ENCODE peak calls at places on chromosomes 12 and 14, in four cellular contexts. Z is aorta, M is pancreas, P is mammary epithelial cell. J is an unnamed sample.

GRCh38 chr12:105036937-105037649 is 47.2 kb downstream of the ALDH1L2 start:
- DNase-seq in Z (no peak), M (no peak), P (no peak), J (no peak)

GRCh38 chr14:39398382-39398781 is 33.9 kb downstream of the FBXO33 start:
- DNase-seq in Z (no peak), M (no peak), P (no peak), J (no peak)

GRCh38 chr12:93365616-93366015 is 12.1 kb upstream of the NUDT4 start:
- DNase-seq in Z (no peak), M (no peak), P (no peak), J (no peak)

GRCh38 chr12:131940121-131940520 is 9.6 kb upstream of the EP400 start:
- DNase-seq in Z (no peak), M (no peak), P (no peak), J (peak; percentile 15)

GRCh38 chr12:67217647-67218046 is 51.5 kb upstream of the CAND1 start:
- DNase-seq in Z (no peak), M (no peak), P (no peak), J (no peak)

GRCh38 chr12:42725839-42726238 is 136.3 kb upstream of the PRICKLE1 start:
- DNase-seq in Z (no peak), M (no peak), P (peak; percentile 83), J (no peak)

GRCh38 chr14:69034612-69035262 is 55.6 kb upstream of the ACTN1 start:
- DNase-seq in Z (no peak), M (no peak), P (no peak), J (no peak)

GRCh38 chr14:90611501-90611900 is 204.7 kb downstream of the TTC7B start:
- DNase-seq in Z (no peak), M (no peak), P (no peak), J (no peak)

GRCh38 chr12:46303039-46303666 is 34.3 kb upstream of the SLC38A1 start:
- DNase-seq in Z (no peak), M (peak; percentile 40), P (peak; percentile 53), J (no peak)

GRCh38 chr12:130013771-130014484 is 110.1 kb upstream of the TMEM132D start:
- DNase-seq in Z (no peak), M (peak; percentile 6), P (peak; percentile 11), J (no peak)

GRCh38 chr14:78455896-78456435 is 285.8 kb downstream of the NRXN3 start:
- DNase-seq in Z (no peak), M (no peak), P (no peak), J (no peak)

GRCh38 chr12:72570601-72571000 is 298.4 kb downstream of the TRHDE start:
- DNase-seq in Z (no peak), M (no peak), P (no peak), J (no peak)

GRCh38 chr12:111766608-111767361 is at the start of gene ALDH2:
- DNase-seq in Z (peak; percentile 89), M (peak; percentile 68), P (no peak), J (peak; percentile 83)

GRCh38 chr12:4555804-4556203 is 6.2 kb upstream of the DYRK4 start:
- DNase-seq in Z (no peak), M (no peak), P (peak; percentile 3), J (no peak)

GRCh38 chr14:56224691-56225681 is 106.8 kb downstream of the PELI2 start:
- DNase-seq in Z (no peak), M (peak; percentile 54), P (no peak), J (no peak)

GRCh38 chr12:79294590-79294989 is 396.2 kb downstream of the PAWR start:
- DNase-seq in Z (no peak), M (no peak), P (no peak), J (no peak)

DNA sequence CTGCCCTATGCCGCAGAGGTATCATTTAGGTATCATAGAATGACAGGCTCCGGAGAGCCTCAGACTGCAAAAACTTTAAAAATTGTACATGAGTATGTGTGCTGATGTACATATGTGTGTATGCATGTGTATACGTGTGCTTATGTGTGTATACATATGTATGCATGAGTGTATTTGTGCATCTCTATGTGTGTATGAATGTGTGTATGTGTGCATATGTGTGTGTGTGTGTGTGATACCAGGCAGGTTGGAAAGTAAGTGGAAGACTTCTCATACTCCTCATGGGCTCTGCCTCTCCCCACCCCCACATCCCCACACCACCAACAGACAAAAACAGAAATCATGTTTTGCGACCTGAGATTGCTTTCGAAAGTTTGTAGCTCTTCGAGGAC is 621 bp upstream of the TMEM117 start:
- DNase-seq in Z (no peak), M (no peak), P (no peak), J (no peak)
- H3K4me3 ChIP-seq in Z (peak overlapping the region; percentile 86), M (peak overlapping the region; percentile 62), P (peak overlapping the region; percentile 76), J (peak overlapping the region; percentile 65)

DNA sequence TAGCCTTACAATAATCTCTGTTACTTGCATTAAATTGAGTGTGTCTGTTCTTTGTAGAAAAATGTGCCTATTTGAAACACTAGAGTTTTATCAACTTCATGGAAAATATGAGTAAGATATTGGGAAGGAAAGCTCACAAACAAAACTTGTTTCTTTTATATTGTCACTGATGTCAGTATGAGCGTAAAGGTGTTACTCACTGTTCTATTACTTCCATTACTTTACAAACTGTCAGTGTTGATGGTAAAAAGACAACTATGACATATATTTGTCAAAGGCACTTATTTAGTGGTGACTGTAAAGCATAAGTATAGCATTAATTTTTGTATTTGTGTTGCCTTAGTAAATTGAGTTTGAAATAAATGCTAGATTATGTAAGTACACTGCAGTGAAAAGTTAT is 193.7 kb upstream of the FLRT2 start:
- DNase-seq in Z (no peak), M (no peak), P (no peak), J (no peak)
- H3K4me1 ChIP-seq in Z (peaks cover 10% of the 10 kb centered on the region), M (no peaks in the 10 kb centered on the region), P (peaks cover 13% of the 10 kb centered on the region), J (no peaks in the 10 kb centered on the region)

DNA sequence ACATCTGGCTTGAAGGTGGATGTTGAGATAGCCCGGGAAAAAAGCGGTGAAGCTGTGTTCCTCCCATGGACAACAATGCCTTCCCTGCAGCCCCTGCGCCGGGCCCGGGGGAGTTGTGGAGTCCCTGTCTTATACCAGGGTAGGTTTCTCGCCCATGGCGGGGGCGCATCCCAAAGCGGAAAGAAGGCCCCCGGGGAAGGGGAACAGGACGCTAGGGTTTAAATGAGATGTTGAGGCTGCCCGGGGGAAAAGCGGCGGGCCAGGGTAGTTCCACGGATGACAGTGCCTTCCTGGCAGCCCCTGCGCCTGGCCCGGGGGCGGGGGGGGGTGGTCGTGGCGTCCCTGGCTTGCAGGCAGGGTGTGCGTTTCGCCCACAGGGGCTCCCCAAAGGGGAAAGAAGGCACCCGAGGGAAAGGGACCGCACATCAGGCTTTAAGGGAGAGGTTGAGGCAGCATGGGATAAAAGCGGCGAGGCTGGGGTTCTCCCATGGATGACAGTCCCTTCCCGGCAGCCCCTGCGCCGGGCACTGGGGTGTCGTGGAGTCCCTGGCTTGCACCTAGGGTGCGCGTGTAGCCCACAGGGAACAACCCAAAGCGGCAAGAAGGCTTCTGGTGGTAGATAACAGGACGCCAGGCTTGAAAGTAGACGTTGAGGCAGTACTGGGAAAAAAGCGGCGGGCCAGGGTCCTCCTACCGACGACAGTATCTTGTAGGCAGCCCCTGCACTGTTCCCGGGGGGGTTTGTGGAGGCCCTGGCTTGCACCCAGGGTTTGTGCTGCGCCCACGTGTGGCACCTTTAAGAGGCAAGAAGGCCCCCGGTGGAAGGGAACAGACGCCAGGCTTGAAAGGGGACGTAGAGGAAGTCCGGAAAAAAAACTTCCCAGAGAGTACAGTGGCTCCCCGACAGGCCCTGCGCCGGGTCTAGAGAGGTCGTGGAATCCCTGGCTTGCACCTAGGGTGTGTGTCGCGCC is 160.8 kb upstream of the ALG10B start:
- DNase-seq in Z (no peak), M (no peak), P (no peak), J (no peak)
- H3K4me3 ChIP-seq in Z (no peak overlapping the region), M (no peak overlapping the region), P (no peak overlapping the region), J (no peak overlapping the region)

GRCh38 chr14:105015905-105016304 is 5.0 kb downstream of the CDCA4 start:
- DNase-seq in Z (no peak), M (no peak), P (no peak), J (no peak)
- H3K4me1 ChIP-seq in Z (no peaks in the 10 kb centered on the region), M (no peaks in the 10 kb centered on the region), P (peaks cover 54% of the 10 kb centered on the region), J (peaks cover 34% of the 10 kb centered on the region)

GRCh38 chr12:92301329-92301728 is 155.7 kb upstream of the BTG1 start:
- DNase-seq in Z (no peak), M (no peak), P (no peak), J (no peak)

GRCh38 chr12:92299344-92299743 is 153.7 kb upstream of the BTG1 start:
- DNase-seq in Z (no peak), M (no peak), P (no peak), J (no peak)

GRCh38 chr12:92302041-92302829 is 156.6 kb upstream of the BTG1 start:
- DNase-seq in Z (no peak), M (no peak), P (no peak), J (no peak)

GRCh38 chr12:92299744-92300143 is 154.1 kb upstream of the BTG1 start:
- DNase-seq in Z (no peak), M (no peak), P (no peak), J (no peak)

GRCh38 chr12:92300781-92301180 is 155.1 kb upstream of the BTG1 start:
- DNase-seq in Z (no peak), M (no peak), P (no peak), J (no peak)
- H3K4me3 ChIP-seq in Z (no peak overlapping the region), M (no peak overlapping the region), P (no peak overlapping the region), J (no peak overlapping the region)

GRCh38 chr14:100104523-100105300 is 39.5 kb downstream of the EVL start:
- DNase-seq in Z (no peak), M (no peak), P (peak; percentile 57), J (no peak)

GRCh38 chr14:100106661-100107112 is 41.5 kb downstream of the EVL start:
- DNase-seq in Z (no peak), M (no peak), P (no peak), J (peak; percentile 41)

GRCh38 chr14:100107236-100107635 is 42.0 kb downstream of the EVL start:
- DNase-seq in Z (no peak), M (no peak), P (peak; percentile 92), J (peak; percentile 39)

GRCh38 chr14:100105357-100106169 is 40.3 kb downstream of the EVL start:
- DNase-seq in Z (no peak), M (no peak), P (no peak), J (no peak)

DNA sequence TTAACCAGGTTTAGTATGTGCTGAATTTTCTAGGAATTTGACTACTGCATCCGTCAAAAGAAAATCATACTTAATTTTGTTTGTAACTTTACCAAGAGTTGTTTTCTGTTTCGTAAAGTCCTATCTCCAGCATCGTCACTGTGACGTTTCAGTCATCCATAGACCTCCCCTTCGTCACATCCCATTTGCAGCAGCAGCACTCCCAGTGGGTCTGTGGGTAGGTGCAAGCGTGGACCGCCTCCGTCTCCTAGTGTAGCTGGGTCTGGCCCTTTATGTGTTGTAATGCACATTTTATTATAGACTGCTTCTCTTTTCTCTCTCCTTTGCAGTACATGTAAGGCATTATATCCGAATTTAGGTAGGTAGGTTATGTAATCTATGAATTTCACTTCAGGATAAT is 41.0 kb downstream of the EVL start:
- DNase-seq in Z (no peak), M (no peak), P (no peak), J (peak; percentile 35)
- H3K4me1 ChIP-seq in Z (peaks cover 5% of the 10 kb centered on the region), M (no peaks in the 10 kb centered on the region), P (peaks cover 27% of the 10 kb centered on the region), J (peaks cover 14% of the 10 kb centered on the region)